ENCODE peak calls at places on chromosome 16, in six cellular contexts. F is A549, H is endothelial cell of umbilical vein, M is HepG2, A is K562, W is GM12878. U is an unnamed sample.

GRCh38 chr16:1300664-1301476 is 8.6 kb upstream of the UBE2I start:
- DNase-seq in F (peak; percentile 63), M (peak; percentile 55), A (peak; percentile 87), H (peak; percentile 48), W (no peak), U (peak; percentile 59)

GRCh38 chr16:82368041-82368440 is 198.0 kb upstream of the MPHOSPH6 start:
- DNase-seq in H (peak; percentile 36), M (peak; percentile 40), A (peak; percentile 15), W (no peak), F (peak; percentile 32), U (peak; percentile 39)

GRCh38 chr16:84738255-84739038 is 38.6 kb downstream of the USP10 start:
- DNase-seq in A (peak; percentile 76), W (peak; percentile 71), M (peak; percentile 78), H (peak; percentile 92), F (peak; percentile 86), U (peak; percentile 86)

GRCh38 chr16:5874899-5875298 is 777.3 kb upstream of the EEF2KMT start:
- DNase-seq in H (no peak), W (no peak), M (no peak), F (no peak), A (no peak), U (no peak)

GRCh38 chr16:84260766-84261165 is 21.0 kb upstream of the KCNG4 start:
- DNase-seq in H (no peak), A (no peak), W (no peak), F (no peak), M (no peak), U (no peak)

GRCh38 chr16:74296120-74296464 is 522 bp upstream of the PSMD7 start:
- DNase-seq in F (no peak), M (no peak), H (no peak), A (no peak), W (no peak), U (peak; percentile 74)

GRCh38 chr16:83956336-83957289 is 3.6 kb downstream of the OSGIN1 start:
- DNase-seq in A (peak; percentile 79), H (peak; percentile 70), M (peak; percentile 70), W (peak; percentile 5), F (peak; percentile 82), U (peak; percentile 87)

GRCh38 chr16:70390774-70391173 is 44.1 kb downstream of the DDX19A start:
- DNase-seq in W (no peak), M (no peak), F (no peak), A (no peak), H (no peak), U (no peak)

GRCh38 chr16:57534337-57534880 is 2.0 kb downstream of the CCDC102A start:
- DNase-seq in F (no peak), A (no peak), M (no peak), W (no peak), H (no peak), U (no peak)

GRCh38 chr16:69188716-69189115 is 1.8 kb downstream of the SNTB2 start:
- DNase-seq in H (peak; percentile 54), F (no peak), M (no peak), A (no peak), W (no peak), U (no peak)

GRCh38 chr16:84749815-84750214 is 50.0 kb downstream of the USP10 start:
- DNase-seq in H (no peak), M (no peak), A (no peak), W (no peak), F (no peak), U (no peak)

GRCh38 chr16:728131-728889 is 1.4 kb downstream of the HAGHL start:
- DNase-seq in H (peak; percentile 55), A (peak; percentile 90), F (peak; percentile 88), W (no peak), M (no peak), U (peak; percentile 92)

GRCh38 chr16:88591577-88592021 is 21.4 kb downstream of the ZC3H18 start:
- DNase-seq in A (no peak), F (no peak), M (no peak), H (no peak), W (peak; percentile 90), U (peak; percentile 29)

GRCh38 chr16:63617990-63618763 is 1503.7 kb downstream of the CDH11 start:
- DNase-seq in W (no peak), H (no peak), M (no peak), A (no peak), F (peak; percentile 73), U (peak; percentile 2)

GRCh38 chr16:2776500-2777139 is 460 bp downstream of the ELOB start:
- DNase-seq in H (peak; percentile 39), M (no peak), F (no peak), A (no peak), W (no peak), U (peak; percentile 51)

GRCh38 chr16:70267516-70267915 is 15.8 kb upstream of the EXOSC6 start:
- DNase-seq in H (peak; percentile 65), W (no peak), F (peak; percentile 67), M (peak; percentile 72), A (peak; percentile 36), U (peak; percentile 76)

GRCh38 chr16:75097191-75097761 is 19.3 kb downstream of the LDHD start:
- DNase-seq in W (no peak), A (no peak), M (no peak), F (no peak), H (no peak), U (no peak)

GRCh38 chr16:50671644-50672260 is 9.4 kb downstream of the SNX20 start:
- DNase-seq in H (peak; percentile 17), A (peak; percentile 45), F (peak; percentile 62), W (no peak), M (peak; percentile 36), U (peak; percentile 81)

GRCh38 chr16:83247767-83248372 is 559.9 kb upstream of the HSBP1 start:
- DNase-seq in A (no peak), H (no peak), W (no peak), F (no peak), M (no peak), U (no peak)

GRCh38 chr16:38941-39892 is 14.2 kb downstream of the POLR3K start:
- DNase-seq in A (no peak), H (no peak), M (no peak), W (peak; percentile 79), F (no peak), U (peak; percentile 61)

GRCh38 chr16:67199011-67199807 is at the start of gene ELMO3:
- DNase-seq in W (no peak), M (no peak), H (no peak), A (no peak), F (no peak), U (no peak)

GRCh38 chr16:67878846-67879245 is 5.8 kb upstream of the NRN1L start:
- DNase-seq in A (no peak), W (no peak), H (no peak), F (no peak), M (no peak), U (no peak)

GRCh38 chr16:88920618-88921602 is 54.5 kb upstream of the PABPN1L start:
- DNase-seq in A (no peak), F (no peak), W (no peak), M (no peak), H (peak; percentile 91), U (peak; percentile 39)

GRCh38 chr16:85612191-85612800 is 826 bp upstream of the GSE1 start:
- DNase-seq in A (peak; percentile 87), W (no peak), H (no peak), F (peak; percentile 96), M (peak; percentile 91), U (peak; percentile 72)

GRCh38 chr16:31357324-31358156 is 2.6 kb downstream of the ITGAX start:
- DNase-seq in W (no peak), H (no peak), F (no peak), A (no peak), M (no peak), U (peak; percentile 43)

GRCh38 chr16:86424413-86424812 is 85.9 kb upstream of the FOXF1 start:
- DNase-seq in W (no peak), A (no peak), H (no peak), M (no peak), F (no peak), U (no peak)

GRCh38 chr16:6837722-6838121 is 494.9 kb upstream of the RBFOX1 start:
- DNase-seq in M (no peak), F (no peak), W (no peak), H (no peak), A (no peak), U (no peak)

GRCh38 chr16:80437707-80438106 is 103.1 kb upstream of the DYNLRB2 start:
- DNase-seq in F (no peak), W (no peak), M (no peak), H (no peak), A (no peak), U (no peak)

GRCh38 chr16:89890200-89890599 is 16.8 kb downstream of the TCF25 start:
- DNase-seq in W (no peak), F (no peak), H (no peak), M (no peak), A (no peak), U (no peak)

GRCh38 chr16:76639685-76640289 is 362.6 kb downstream of the CNTNAP4 start:
- DNase-seq in W (no peak), F (peak; percentile 35), A (peak; percentile 13), H (no peak), M (peak; percentile 47), U (peak; percentile 43)

GRCh38 chr16:13435873-13436474 is 484.0 kb upstream of the ERCC4 start:
- DNase-seq in W (no peak), F (no peak), H (no peak), M (no peak), A (no peak), U (peak; percentile 8)

GRCh38 chr16:51881731-51882130 is 665.2 kb downstream of the TOX3 start:
- DNase-seq in W (no peak), H (no peak), F (no peak), M (no peak), A (no peak), U (no peak)

GRCh38 chr16:51888534-51888933 is 658.4 kb downstream of the TOX3 start:
- DNase-seq in M (no peak), H (no peak), F (no peak), W (no peak), A (no peak), U (no peak)

GRCh38 chr16:51886456-51886855 is 660.5 kb downstream of the TOX3 start:
- DNase-seq in F (no peak), A (no peak), M (no peak), H (no peak), W (no peak), U (no peak)

GRCh38 chr16:51888021-51888420 is 658.9 kb downstream of the TOX3 start:
- DNase-seq in M (no peak), H (no peak), A (no peak), W (no peak), F (peak; percentile 17), U (no peak)

GRCh38 chr16:51884773-51885172 is 662.2 kb downstream of the TOX3 start:
- DNase-seq in H (no peak), W (no peak), F (no peak), M (no peak), A (no peak), U (no peak)
- TF ChIP-seq POLR2A in H (no peak), W (no peak), F (no peak), M (no peak), A (no peak), U (no peak)

GRCh38 chr16:21263640-21264211 is 14.4 kb downstream of the CRYM start:
- DNase-seq in H (no peak), A (peak; percentile 60), F (peak; percentile 14), W (peak; percentile 48), M (peak; percentile 81), U (no peak)
- TF ChIP-seq MYC in H (no peak), A (peak; percentile 30), F (no peak), W (no peak), M (no peak), U (no peak)

GRCh38 chr16:29663020-29663828 is at the start of gene SPN:
- DNase-seq in A (peak; percentile 93), F (no peak), W (no peak), M (no peak), H (no peak), U (peak; percentile 96)
- H3K4me3 ChIP-seq in A (peak within 1 kb of the TSS; percentile 60), F (no peak within 1 kb of the TSS), W (peak within 1 kb of the TSS; percentile 99), M (peak within 1 kb of the TSS; percentile 38), H (no peak within 1 kb of the TSS), U (peak within 1 kb of the TSS; percentile 96)

GRCh38 chr16:11585460-11586374 is 1.0 kb downstream of the LITAF start:
- DNase-seq in F (peak; percentile 42), A (no peak), W (no peak), M (peak; percentile 53), H (no peak), U (peak; percentile 54)
- TF ChIP-seq POLR2A in F (no peak), A (no peak), W (peak; percentile 58), M (peak; percentile 45), H (no peak), U (no peak)